ENCODE peak calls at places on chromosome 1, in seven cellular contexts. G is sigmoid colon, L is progenitor cell of endocrine pancreas, C is H9, E is gastrocnemius medialis, Q is fibroblast of lung, K is AG09319. N is an unnamed sample.

GRCh38 chr1:43861337-43861736 is 72.3 kb upstream of the ARTN start:
- DNase-seq in G (no peak), L (no peak), C (peak), E (no peak), Q (peak), K (no peak), N (no peak)

GRCh38 chr1:208280184-208280583 is 36.0 kb upstream of the PLXNA2 start:
- DNase-seq in G (no peak), L (no peak), C (no peak), E (no peak), Q (no peak), K (no peak), N (no peak)

GRCh38 chr1:99004270-99005141 is at the start of gene PLPPR5:
- DNase-seq in G (no peak), L (peak), C (peak), E (no peak), Q (peak), K (no peak), N (peak)

GRCh38 chr1:53508991-53509663 is 49.9 kb downstream of the DMRTB1 start:
- DNase-seq in G (no peak), L (no peak), C (no peak), E (no peak), Q (peak), K (no peak), N (no peak)

GRCh38 chr1:16026723-16027484 is 5.1 kb downstream of the CLCNKA start:
- DNase-seq in G (no peak), L (peak), C (peak), E (no peak), Q (no peak), K (no peak), N (no peak)

GRCh38 chr1:206748348-206749034 is 22.1 kb upstream of the IL19 start:
- DNase-seq in G (no peak), L (no peak), C (no peak), E (no peak), Q (peak), K (no peak), N (no peak)

GRCh38 chr1:81689531-81689941 is 111.2 kb upstream of the ADGRL2 start:
- DNase-seq in G (no peak), L (no peak), C (no peak), E (no peak), Q (peak), K (peak), N (no peak)

GRCh38 chr1:220527279-220528048 is 472 bp upstream of the MARK1 start:
- DNase-seq in G (peak), L (no peak), C (peak), E (peak), Q (peak), K (no peak), N (peak)

GRCh38 chr1:169099561-169099960 is 6.9 kb upstream of the ATP1B1 start:
- DNase-seq in G (no peak), L (no peak), C (no peak), E (no peak), Q (peak), K (no peak), N (no peak)

GRCh38 chr1:151790940-151791651 is 796 bp upstream of the TDRKH start:
- DNase-seq in G (no peak), L (peak), C (no peak), E (no peak), Q (peak), K (no peak), N (no peak)

GRCh38 chr1:72064301-72064700 is 218.0 kb downstream of the NEGR1 start:
- DNase-seq in G (no peak), L (no peak), C (no peak), E (no peak), Q (no peak), K (no peak), N (no peak)

GRCh38 chr1:200665851-200666250 is 3.9 kb downstream of the DDX59 start:
- DNase-seq in G (no peak), L (no peak), C (no peak), E (no peak), Q (peak), K (no peak), N (no peak)

GRCh38 chr1:101060992-101061391 is 35.4 kb upstream of the DPH5 start:
- DNase-seq in G (no peak), L (no peak), C (no peak), E (no peak), Q (no peak), K (no peak), N (peak)

GRCh38 chr1:204320413-204320812 is 39.3 kb downstream of the PLEKHA6 start:
- DNase-seq in G (no peak), L (no peak), C (no peak), E (no peak), Q (peak), K (no peak), N (no peak)

GRCh38 chr1:44842763-44843655 is at the start of gene PTCH2:
- DNase-seq in G (peak), L (peak), C (peak), E (no peak), Q (peak), K (peak), N (peak)

GRCh38 chr1:193701729-193702128 is 515.3 kb upstream of the B3GALT2 start:
- DNase-seq in G (no peak), L (no peak), C (no peak), E (no peak), Q (no peak), K (no peak), N (no peak)

GRCh38 chr1:7406641-7407546 is 364.2 kb upstream of the VAMP3 start:
- DNase-seq in G (peak), L (no peak), C (peak), E (no peak), Q (no peak), K (no peak), N (no peak)

GRCh38 chr1:125087691-125088090 is 3902.9 kb downstream of the SRGAP2C start:
- DNase-seq in G (peak), L (no peak), C (no peak), E (no peak), Q (no peak), K (no peak), N (no peak)

GRCh38 chr1:112337028-112337531 is 58.9 kb upstream of the CTTNBP2NL start:
- DNase-seq in G (peak), L (no peak), C (peak), E (peak), Q (no peak), K (no peak), N (peak)

GRCh38 chr1:11550664-11551283 is 71.8 kb downstream of the DISP3 start:
- DNase-seq in G (no peak), L (peak), C (peak), E (no peak), Q (peak), K (peak), N (no peak)

GRCh38 chr1:234886081-234886874 is 242.4 kb downstream of the TOMM20 start:
- DNase-seq in G (peak), L (no peak), C (no peak), E (peak), Q (no peak), K (no peak), N (no peak)

GRCh38 chr1:234885601-234886000 is 243.0 kb downstream of the TOMM20 start:
- DNase-seq in G (peak), L (no peak), C (no peak), E (peak), Q (no peak), K (no peak), N (no peak)

GRCh38 chr1:234884006-234884405 is 244.6 kb downstream of the TOMM20 start:
- DNase-seq in G (peak), L (no peak), C (no peak), E (no peak), Q (no peak), K (no peak), N (no peak)

GRCh38 chr1:234882898-234883297 is 245.7 kb downstream of the TOMM20 start:
- DNase-seq in G (peak), L (no peak), C (no peak), E (no peak), Q (no peak), K (no peak), N (no peak)

GRCh38 chr1:234884701-234885100 is 243.9 kb downstream of the TOMM20 start:
- DNase-seq in G (peak), L (no peak), C (no peak), E (no peak), Q (no peak), K (no peak), N (no peak)
- TF ChIP-seq CTCF in G (no peak), L (no peak), C (no peak), E (no peak), Q (no peak), K (no peak), N (no peak)

GRCh38 chr1:27656157-27656893 is 15.7 kb downstream of the IFI6 start:
- DNase-seq in G (peak), L (no peak), C (peak), E (peak), Q (peak), K (no peak), N (peak)
- TF ChIP-seq CTCF in G (no peak), L (no peak), C (peak), E (no peak), Q (no peak), K (no peak), N (peak)

GRCh38 chr1:155688318-155689121 is at the start of the genes DAP3 and YY1AP1:
- DNase-seq in G (peak), L (peak), C (peak), E (peak), Q (peak), K (peak), N (peak)
- TF ChIP-seq CTCF in G (peak), L (no peak), C (peak), E (peak), Q (no peak), K (no peak), N (no peak)

DNA sequence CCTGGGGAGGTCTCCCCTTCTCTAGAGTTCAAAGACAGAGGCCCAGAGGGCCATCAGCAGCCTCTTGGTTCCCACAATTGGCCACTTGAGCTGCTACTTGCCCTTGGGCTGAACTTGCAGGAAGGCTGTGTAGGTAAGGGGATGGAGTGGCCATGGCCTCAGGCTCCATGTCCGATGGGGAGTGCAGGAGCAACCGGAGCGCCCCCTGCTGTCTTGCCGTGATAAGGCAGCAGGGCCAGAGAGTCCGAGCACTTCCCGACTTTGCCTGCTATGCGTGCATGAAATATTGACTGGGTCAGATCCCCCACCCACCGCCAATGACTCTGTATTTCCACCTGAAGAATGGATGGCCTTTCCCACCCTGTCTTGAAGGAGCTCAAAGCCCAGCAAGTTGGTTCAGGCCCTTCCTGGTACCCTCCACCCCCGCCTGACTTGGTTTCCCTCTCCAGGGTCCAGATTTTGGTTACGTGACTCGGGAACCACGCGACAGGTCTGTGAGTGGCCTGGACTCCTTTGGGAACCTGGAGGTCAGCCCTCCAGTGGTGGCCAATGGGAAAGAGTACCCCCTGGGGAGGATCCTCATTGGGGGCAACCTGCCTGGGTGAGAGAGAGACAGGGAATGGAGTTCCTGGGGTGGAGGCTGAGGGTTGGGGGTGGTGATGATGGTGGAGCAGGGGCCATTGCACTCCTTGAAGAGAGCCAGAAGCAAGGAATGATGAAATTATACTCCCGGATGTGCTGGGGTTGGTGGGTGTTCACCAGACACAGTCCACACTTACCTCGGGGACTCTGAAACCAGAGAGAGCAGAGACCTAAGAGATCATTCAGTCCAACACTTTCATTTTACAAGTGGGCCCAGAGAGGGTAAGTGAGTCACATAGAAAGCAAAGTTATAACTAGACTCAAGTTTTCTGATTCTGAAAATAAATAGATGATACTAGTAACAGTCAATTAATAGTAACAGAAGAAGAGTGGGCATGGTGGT is 25.6 kb downstream of the PADI3 start:
- DNase-seq in G (peak), L (peak), C (peak), E (no peak), Q (peak), K (no peak), N (peak)
- TF ChIP-seq CTCF in G (no peak), L (peak), C (peak), E (peak), Q (peak), K (peak), N (peak)

DNA sequence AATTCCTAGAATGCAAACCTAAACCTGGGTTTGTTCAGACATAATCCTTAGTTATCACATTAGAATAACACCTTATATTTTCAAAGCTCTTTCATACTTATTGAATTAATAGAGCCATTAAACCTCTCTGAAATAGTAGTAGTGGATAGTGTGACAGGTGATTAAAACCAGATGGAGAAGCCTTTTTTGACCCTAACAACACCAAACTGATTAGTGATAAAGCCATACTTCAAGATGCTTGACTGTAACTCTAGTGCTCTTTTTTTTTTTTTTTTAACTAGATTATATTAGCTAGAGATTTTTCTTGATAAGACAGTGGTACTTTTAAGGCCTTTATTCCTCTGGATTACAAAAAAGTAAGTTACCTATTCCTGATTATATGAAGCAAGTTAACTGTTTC is 190.1 kb downstream of the ST6GALNAC3 start:
- DNase-seq in G (no peak), L (no peak), C (no peak), E (no peak), Q (no peak), K (no peak), N (no peak)
- TF ChIP-seq CTCF in G (no peak), L (no peak), C (no peak), E (no peak), Q (no peak), K (no peak), N (no peak)

GRCh38 chr1:202090994-202091393 is 31.7 kb upstream of the GPR37L1 start:
- DNase-seq in G (no peak), L (no peak), C (no peak), E (no peak), Q (no peak), K (no peak), N (no peak)
- TF ChIP-seq CTCF in G (no peak), L (no peak), C (no peak), E (no peak), Q (no peak), K (no peak), N (no peak)

N was measured in GM13977.